ENCODE peak calls at places on chromosomes 6 and 20, in four cellular contexts. E, C, K and V are unnamed samples.

GRCh38 chr6:305371-306206 is 13.3 kb downstream of the DUSP22 start:
- DNase-seq in E (no peak), C (no peak), K (peak), V (no peak)

GRCh38 chr6:134519456-134519855 is 201.5 kb upstream of the SGK1 start:
- DNase-seq in E (peak), C (no peak), K (peak), V (no peak)

GRCh38 chr6:106939848-106940247 is 34.7 kb downstream of the CD24 start:
- DNase-seq in E (no peak), C (no peak), K (peak), V (no peak)

GRCh38 chr20:51442602-51443001 is 99.9 kb downstream of the NFATC2 start:
- DNase-seq in E (no peak), C (no peak), K (no peak), V (no peak)

GRCh38 chr6:99458319-99458718 is 33.2 kb upstream of the PNISR start:
- DNase-seq in E (no peak), C (no peak), K (no peak), V (peak)

GRCh38 chr20:13337090-13337784 is 116.2 kb downstream of the ISM1 start:
- DNase-seq in E (no peak), C (no peak), K (no peak), V (no peak)

GRCh38 chr6:10411131-10411914 is 3.6 kb downstream of the TFAP2A start:
- DNase-seq in E (no peak), C (no peak), K (no peak), V (no peak)

GRCh38 chr20:33781133-33781532 is 30.0 kb upstream of the CHMP4B start:
- DNase-seq in E (no peak), C (no peak), K (no peak), V (no peak)

GRCh38 chr6:16295060-16295459 is 56.7 kb downstream of the GMPR start:
- DNase-seq in E (no peak), C (no peak), K (no peak), V (no peak)

GRCh38 chr6:53436904-53437303 is 88.2 kb upstream of the ELOVL5 start:
- DNase-seq in E (no peak), C (no peak), K (no peak), V (no peak)

GRCh38 chr6:62102387-62102786 is 183.6 kb downstream of the KHDRBS2 start:
- DNase-seq in E (no peak), C (no peak), K (no peak), V (no peak)

GRCh38 chr20:35446356-35447078 is 8.5 kb upstream of the GDF5 start:
- DNase-seq in E (no peak), C (no peak), K (no peak), V (no peak)
- H3K4me3 ChIP-seq in E (peak), C (peak), K (no peak), V (peak)

GRCh38 chr6:9101920-9102319 is 666.6 kb upstream of the SLC35B3 start:
- DNase-seq in E (no peak), C (no peak), K (no peak), V (no peak)

GRCh38 chr6:9100869-9101575 is 665.7 kb upstream of the SLC35B3 start:
- DNase-seq in E (no peak), C (no peak), K (no peak), V (no peak)

GRCh38 chr6:9103876-9104521 is 668.7 kb upstream of the SLC35B3 start:
- DNase-seq in E (no peak), C (no peak), K (no peak), V (no peak)
- TF ChIP-seq CTCF in E (no peak), C (no peak), K (no peak), V (no peak)

DNA sequence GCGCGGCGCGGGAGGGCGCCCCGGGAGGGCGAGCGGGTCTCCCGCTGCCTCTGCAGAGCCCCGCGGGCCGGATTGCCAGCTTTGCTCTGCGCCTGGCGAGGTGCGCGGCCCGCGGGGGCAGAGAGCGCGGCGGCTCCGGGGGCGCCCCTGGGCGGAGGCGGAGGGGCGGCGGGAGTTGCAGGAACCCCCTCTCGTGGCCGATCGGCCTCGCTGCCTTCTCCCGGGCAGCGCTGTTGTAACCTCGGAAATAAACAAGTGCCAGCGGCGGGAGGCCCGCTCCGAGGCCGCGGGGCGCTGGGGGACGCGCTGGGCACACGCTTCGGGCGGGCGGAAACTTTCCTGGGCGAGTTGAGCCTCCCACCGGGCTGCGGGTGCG is 1.2 kb downstream of the CDH4 start:
- DNase-seq in E (no peak), C (no peak), K (no peak), V (no peak)
- H3K4me3 ChIP-seq in E (no peak), C (peak), K (no peak), V (no peak)

GRCh38 chr6:165245287-165245686 is 64.1 kb downstream of the C6orf118 start:
- DNase-seq in E (no peak), C (no peak), K (no peak), V (no peak)

GRCh38 chr6:165249808-165250207 is 59.6 kb downstream of the C6orf118 start:
- DNase-seq in E (no peak), C (no peak), K (no peak), V (no peak)

GRCh38 chr6:165243801-165244200 is 65.6 kb downstream of the C6orf118 start:
- DNase-seq in E (no peak), C (no peak), K (no peak), V (no peak)

GRCh38 chr6:165244524-165245247 is 64.7 kb downstream of the C6orf118 start:
- DNase-seq in E (no peak), C (no peak), K (no peak), V (no peak)

DNA sequence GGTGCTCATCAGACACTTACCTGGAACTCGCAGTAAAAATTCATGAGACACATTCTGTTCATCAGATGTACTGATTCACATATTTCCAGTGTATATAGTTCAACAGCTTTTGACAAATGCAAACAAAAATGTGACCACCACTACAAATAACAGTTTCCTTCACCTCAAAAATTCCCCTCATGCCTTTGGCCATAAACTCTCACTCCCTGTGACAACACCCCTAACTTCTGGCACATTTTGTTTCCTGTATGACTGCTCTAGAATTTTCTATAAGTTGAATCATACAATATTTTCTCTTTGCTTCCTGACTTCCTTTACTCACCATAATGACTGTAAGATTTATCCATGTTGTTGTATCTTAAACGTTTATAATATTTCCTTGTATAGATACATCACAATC is 63.7 kb downstream of the C6orf118 start:
- DNase-seq in E (no peak), C (no peak), K (no peak), V (no peak)
- TF ChIP-seq CTCF in E (no peak), C (no peak), K (no peak), V (no peak)

GRCh38 chr6:118897386-118897785 is 3.4 kb downstream of the ASF1A start:
- DNase-seq in E (no peak), C (no peak), K (no peak), V (no peak)

GRCh38 chr6:118895241-118895561 is 1.2 kb downstream of the ASF1A start:
- DNase-seq in E (no peak), C (no peak), K (no peak), V (no peak)

GRCh38 chr6:118893882-118894424 is at the start of gene ASF1A:
- DNase-seq in E (peak), C (peak), K (peak), V (peak)

GRCh38 chr6:118894425-118895240 is 681 bp downstream of the ASF1A start:
- DNase-seq in E (peak), C (peak), K (peak), V (no peak)

GRCh38 chr6:118896339-118897136 is 2.6 kb downstream of the ASF1A start:
- DNase-seq in E (no peak), C (no peak), K (peak), V (no peak)
- H3K4me3 ChIP-seq in E (no peak), C (peak), K (peak), V (peak)